ENCODE peak calls at places on chromosome 21, in eight cellular contexts. One of them, this sample, is unnamed.

GRCh38 chr21:32599146-32599925 is 12.8 kb downstream of the CFAP298 start:
- DNase-seq in NCI-H345: peak
- DNase-seq in stimulated activated CD4-positive, alpha-beta T cell treated with anti-CD3 and anti-CD28 coated beads, Interleukin-2, amount 100 ng/mL, for 24 hours: no peak
- DNase-seq in ELR: no peak
- DNase-seq in transverse colon: no peak
- DNase-seq in A172: no peak
- DNase-seq in cerebellum: no peak
- DNase-seq in SK-N-DZ: no peak
- DNase-seq in this sample: peak

GRCh38 chr21:46168659-46169386 is 13.4 kb upstream of the FTCD start:
- DNase-seq in NCI-H345: no peak
- DNase-seq in stimulated activated CD4-positive, alpha-beta T cell treated with anti-CD3 and anti-CD28 coated beads, Interleukin-2, amount 100 ng/mL, for 24 hours: no peak
- DNase-seq in ELR: no peak
- DNase-seq in transverse colon: no peak
- DNase-seq in A172: no peak
- DNase-seq in cerebellum: no peak
- DNase-seq in SK-N-DZ: no peak
- DNase-seq in this sample: no peak

GRCh38 chr21:37914211-37914900 is 1.9 kb downstream of the KCNJ6 start:
- DNase-seq in NCI-H345: no peak
- DNase-seq in stimulated activated CD4-positive, alpha-beta T cell treated with anti-CD3 and anti-CD28 coated beads, Interleukin-2, amount 100 ng/mL, for 24 hours: no peak
- DNase-seq in ELR: peak
- DNase-seq in transverse colon: no peak
- DNase-seq in A172: peak
- DNase-seq in cerebellum: peak
- DNase-seq in SK-N-DZ: no peak
- DNase-seq in this sample: no peak

GRCh38 chr21:41366522-41367151 is 4.8 kb downstream of the MX2 start:
- DNase-seq in NCI-H345: peak
- DNase-seq in stimulated activated CD4-positive, alpha-beta T cell treated with anti-CD3 and anti-CD28 coated beads, Interleukin-2, amount 100 ng/mL, for 24 hours: no peak
- DNase-seq in ELR: peak
- DNase-seq in transverse colon: peak
- DNase-seq in A172: peak
- DNase-seq in cerebellum: no peak
- DNase-seq in SK-N-DZ: no peak
- DNase-seq in this sample: peak

GRCh38 chr21:24824209-24824608 is 783.1 kb downstream of the MRPL39 start:
- DNase-seq in NCI-H345: no peak
- DNase-seq in stimulated activated CD4-positive, alpha-beta T cell treated with anti-CD3 and anti-CD28 coated beads, Interleukin-2, amount 100 ng/mL, for 24 hours: no peak
- DNase-seq in ELR: no peak
- DNase-seq in transverse colon: no peak
- DNase-seq in A172: no peak
- DNase-seq in cerebellum: no peak
- DNase-seq in SK-N-DZ: no peak
- DNase-seq in this sample: no peak

GRCh38 chr21:36994501-36995189 is 11.9 kb upstream of the RIPPLY3 start:
- DNase-seq in NCI-H345: no peak
- DNase-seq in stimulated activated CD4-positive, alpha-beta T cell treated with anti-CD3 and anti-CD28 coated beads, Interleukin-2, amount 100 ng/mL, for 24 hours: peak
- DNase-seq in ELR: no peak
- DNase-seq in transverse colon: no peak
- DNase-seq in A172: no peak
- DNase-seq in cerebellum: no peak
- DNase-seq in SK-N-DZ: no peak
- DNase-seq in this sample: no peak

GRCh38 chr21:45405271-45405818 is 380 bp downstream of the COL18A1 start:
- DNase-seq in NCI-H345: no peak
- DNase-seq in stimulated activated CD4-positive, alpha-beta T cell treated with anti-CD3 and anti-CD28 coated beads, Interleukin-2, amount 100 ng/mL, for 24 hours: no peak
- DNase-seq in ELR: peak
- DNase-seq in transverse colon: no peak
- DNase-seq in A172: no peak
- DNase-seq in cerebellum: peak
- DNase-seq in SK-N-DZ: no peak
- DNase-seq in this sample: no peak

GRCh38 chr21:15775981-15776380 is 46.2 kb downstream of the USP25 start:
- DNase-seq in NCI-H345: no peak
- DNase-seq in stimulated activated CD4-positive, alpha-beta T cell treated with anti-CD3 and anti-CD28 coated beads, Interleukin-2, amount 100 ng/mL, for 24 hours: no peak
- DNase-seq in ELR: peak
- DNase-seq in transverse colon: no peak
- DNase-seq in A172: peak
- DNase-seq in cerebellum: no peak
- DNase-seq in SK-N-DZ: no peak
- DNase-seq in this sample: no peak

GRCh38 chr21:38597436-38597835 is 99.2 kb upstream of the ERG start:
- DNase-seq in NCI-H345: no peak
- DNase-seq in stimulated activated CD4-positive, alpha-beta T cell treated with anti-CD3 and anti-CD28 coated beads, Interleukin-2, amount 100 ng/mL, for 24 hours: no peak
- DNase-seq in ELR: peak
- DNase-seq in transverse colon: no peak
- DNase-seq in A172: no peak
- DNase-seq in cerebellum: no peak
- DNase-seq in SK-N-DZ: no peak
- DNase-seq in this sample: no peak

GRCh38 chr21:23858878-23859277 is 1748.4 kb downstream of the MRPL39 start:
- DNase-seq in NCI-H345: no peak
- DNase-seq in stimulated activated CD4-positive, alpha-beta T cell treated with anti-CD3 and anti-CD28 coated beads, Interleukin-2, amount 100 ng/mL, for 24 hours: no peak
- DNase-seq in ELR: no peak
- DNase-seq in transverse colon: no peak
- DNase-seq in A172: no peak
- DNase-seq in cerebellum: no peak
- DNase-seq in SK-N-DZ: peak
- DNase-seq in this sample: no peak

This sample was measured in RCC 7860.